ENCODE peak calls at places on chromosomes 1 and 21, in seven cellular contexts. V, G, L, D, K, C and Y are unnamed samples.

GRCh38 chr21:35035116-35035515 is 14.0 kb downstream of the RUNX1 start:
- DNase-seq in V (no peak), C (no peak), D (no peak), K (no peak), G (no peak), L (no peak), Y (no peak)

GRCh38 chr21:38505654-38506523 is 7.6 kb upstream of the ERG start:
- DNase-seq in G (peak), D (peak), V (no peak), C (no peak), K (no peak), L (no peak), Y (no peak)

GRCh38 chr1:205741681-205742080 is 8.3 kb downstream of the NUCKS1 start:
- DNase-seq in K (no peak), C (no peak), G (no peak), D (no peak), V (no peak), L (no peak), Y (no peak)

GRCh38 chr1:203263496-203263895 is 34.0 kb upstream of the CHIT1 start:
- DNase-seq in D (no peak), K (no peak), V (no peak), G (no peak), L (no peak), C (no peak), Y (peak)

GRCh38 chr1:50279622-50280320 is 143.5 kb downstream of the DMRTA2 start:
- DNase-seq in D (no peak), G (peak), C (peak), V (no peak), K (no peak), L (no peak), Y (no peak)

GRCh38 chr1:55604749-55605148 is 389.6 kb upstream of the USP24 start:
- DNase-seq in G (no peak), K (no peak), V (no peak), D (no peak), L (no peak), C (no peak), Y (no peak)

GRCh38 chr21:14916676-14917141 is 148.1 kb downstream of the NRIP1 start:
- DNase-seq in K (no peak), D (no peak), G (no peak), C (no peak), V (peak), L (no peak), Y (no peak)

GRCh38 chr1:23673086-23673813 is 18.4 kb upstream of the RPL11 start:
- DNase-seq in V (peak), G (peak), D (peak), L (peak), C (no peak), K (no peak), Y (no peak)

GRCh38 chr1:117537291-117537920 is 68.4 kb upstream of the TENT5C start:
- DNase-seq in D (no peak), L (no peak), C (no peak), V (peak), K (no peak), G (peak), Y (no peak)

GRCh38 chr1:6392081-6392879 is 1.3 kb downstream of the ACOT7 start:
- DNase-seq in G (no peak), L (no peak), V (no peak), C (no peak), D (no peak), K (no peak), Y (no peak)

GRCh38 chr1:57996400-57996799 is 550.1 kb downstream of the OMA1 start:
- DNase-seq in C (no peak), L (no peak), V (no peak), K (no peak), G (no peak), D (no peak), Y (no peak)

GRCh38 chr1:30508651-30509050 is 214.7 kb downstream of the MATN1 start:
- DNase-seq in G (no peak), L (no peak), D (no peak), K (no peak), C (no peak), V (no peak), Y (no peak)

GRCh38 chr1:55588300-55588699 is 373.1 kb upstream of the USP24 start:
- DNase-seq in V (no peak), G (no peak), K (no peak), C (no peak), L (no peak), D (no peak), Y (no peak)

GRCh38 chr1:186304982-186305949 is 69.8 kb downstream of the TPR start:
- DNase-seq in D (no peak), C (no peak), L (no peak), V (no peak), G (peak), K (no peak), Y (no peak)

GRCh38 chr1:107963009-107963408 is 2.0 kb downstream of the VAV3 start:
- DNase-seq in V (no peak), G (no peak), D (no peak), K (no peak), L (no peak), C (no peak), Y (no peak)

GRCh38 chr1:233055879-233056641 is 105.6 kb downstream of the NTPCR start:
- DNase-seq in G (peak), C (no peak), D (no peak), V (no peak), K (no peak), L (no peak), Y (no peak)

GRCh38 chr1:31348449-31348848 is 24.4 kb downstream of the FABP3 start:
- DNase-seq in D (no peak), L (no peak), C (no peak), V (no peak), K (no peak), G (no peak), Y (no peak)

GRCh38 chr1:11728126-11728806 is 7.7 kb upstream of the AGTRAP start:
- DNase-seq in V (no peak), D (no peak), C (no peak), G (no peak), L (no peak), K (no peak), Y (no peak)

GRCh38 chr1:24086466-24086865 is 25.5 kb downstream of the MYOM3 start:
- DNase-seq in V (no peak), L (no peak), G (no peak), C (no peak), D (no peak), K (no peak), Y (no peak)

GRCh38 chr1:243364866-243365265 is 109.0 kb downstream of the SDCCAG8 start:
- DNase-seq in G (no peak), V (no peak), L (no peak), C (no peak), D (no peak), K (no peak), Y (no peak)

GRCh38 chr1:50705699-50706098 is 254.4 kb downstream of the FAF1 start:
- DNase-seq in C (no peak), G (no peak), D (no peak), K (no peak), V (no peak), L (no peak), Y (no peak)

GRCh38 chr1:31509124-31510072 is 66.9 kb upstream of the TINAGL1 start:
- DNase-seq in D (no peak), L (no peak), V (peak), G (peak), K (no peak), C (no peak), Y (no peak)

GRCh38 chr1:85867189-85867588 is 159.0 kb upstream of the ZNHIT6 start:
- DNase-seq in D (no peak), G (no peak), K (no peak), V (no peak), L (no peak), C (no peak), Y (no peak)

GRCh38 chr1:171438441-171438840 is 46.9 kb upstream of the PRRC2C start:
- DNase-seq in K (no peak), G (peak), D (peak), V (no peak), L (peak), C (peak), Y (no peak)

GRCh38 chr1:217322834-217323233 is 308.1 kb downstream of the GPATCH2 start:
- DNase-seq in V (no peak), L (no peak), D (no peak), K (no peak), C (no peak), G (no peak), Y (no peak)

GRCh38 chr1:36328713-36329112 is 5.3 kb upstream of the EVA1B start:
- DNase-seq in K (no peak), L (peak), D (no peak), C (no peak), V (peak), G (no peak), Y (no peak)

GRCh38 chr1:9143250-9143649 is 14.3 kb upstream of the GPR157 start:
- DNase-seq in C (no peak), D (no peak), K (no peak), G (peak), V (no peak), L (no peak), Y (no peak)